ENCODE peak calls at places on chromosomes 5 and 9, in five cellular contexts. V is trophoblast cell, C is H1, O is H9, S is neuronal stem cell. K is an unnamed sample.

GRCh38 chr5:116371935-116372334 is 202.7 kb downstream of the SEMA6A start:
- DNase-seq in S (no peak), V (no peak), C (no peak), O (no peak), K (no peak)

GRCh38 chr5:65809817-65810531 is 88.0 kb downstream of the NLN start:
- DNase-seq in V (peak; percentile 95), S (no peak), O (no peak), C (no peak), K (peak; percentile 62)

GRCh38 chr9:92636627-92637026 is 33.3 kb downstream of the IPPK start:
- DNase-seq in O (peak; percentile 17), C (no peak), V (no peak), S (no peak), K (no peak)

GRCh38 chr5:1009359-1010180 is 968 bp downstream of the NKD2 start:
- DNase-seq in S (no peak), V (no peak), C (peak; percentile 51), O (no peak), K (no peak)

GRCh38 chr5:125409101-125409495 is 662.7 kb upstream of the ZNF608 start:
- DNase-seq in C (no peak), S (peak; percentile 40), V (no peak), O (no peak), K (peak; percentile 18)

GRCh38 chr5:39835371-39835770 is 410.6 kb upstream of the DAB2 start:
- DNase-seq in C (no peak), V (no peak), S (no peak), O (no peak), K (no peak)

GRCh38 chr9:137912671-137913070 is 35.1 kb downstream of the CACNA1B start:
- DNase-seq in C (no peak), V (no peak), O (no peak), S (no peak), K (no peak)

GRCh38 chr9:106156462-106156861 is 462.1 kb downstream of the TMEM38B start:
- DNase-seq in V (no peak), S (no peak), C (no peak), O (no peak), K (no peak)

GRCh38 chr9:92135576-92135975 is 20.4 kb upstream of the SPTLC1 start:
- DNase-seq in O (no peak), V (no peak), S (no peak), C (no peak), K (no peak)

GRCh38 chr5:29568028-29568427 is 1625.5 kb upstream of the CDH6 start:
- DNase-seq in V (no peak), O (no peak), S (no peak), C (no peak), K (no peak)
- H2AK5ac ChIP-seq in V (no peak overlapping the region), O (no peak overlapping the region), S (no peak overlapping the region), C (no peak overlapping the region), K (no peak overlapping the region)

GRCh38 chr9:126722252-126722921 is 82.5 kb upstream of the ZBTB43 start:
- DNase-seq in S (peak; percentile 67), O (peak; percentile 88), C (peak; percentile 93), V (peak; percentile 77), K (no peak)
- H3K14ac ChIP-seq in S (no peak overlapping the region), O (no peak overlapping the region), C (no peak overlapping the region), V (no peak overlapping the region), K (no peak overlapping the region)

GRCh38 chr5:128682669-128683068 is 144.6 kb upstream of the FBN2 start:
- DNase-seq in S (no peak), V (no peak), O (no peak), C (no peak), K (no peak)
- H2AK5ac ChIP-seq in S (no peak overlapping the region), V (no peak overlapping the region), O (no peak overlapping the region), C (no peak overlapping the region), K (no peak overlapping the region)

GRCh38 chr5:149823350-149823749 is 93.2 kb downstream of the PPARGC1B start:
- DNase-seq in V (no peak), C (no peak), S (no peak), O (no peak), K (no peak)
- H3K14ac ChIP-seq in V (no peak overlapping the region), C (no peak overlapping the region), S (no peak overlapping the region), O (no peak overlapping the region), K (no peak overlapping the region)

GRCh38 chr5:143080407-143080806 is 310.2 kb downstream of the ARHGAP26 start:
- DNase-seq in V (no peak), O (no peak), S (no peak), C (no peak), K (no peak)

GRCh38 chr5:143078971-143079370 is 308.8 kb downstream of the ARHGAP26 start:
- DNase-seq in C (no peak), S (no peak), O (no peak), V (no peak), K (no peak)

GRCh38 chr5:143078321-143078720 is 308.1 kb downstream of the ARHGAP26 start:
- DNase-seq in O (no peak), C (no peak), S (no peak), V (no peak), K (no peak)

GRCh38 chr5:143083006-143083405 is 312.8 kb downstream of the ARHGAP26 start:
- DNase-seq in C (no peak), S (no peak), V (no peak), O (no peak), K (no peak)

DNA sequence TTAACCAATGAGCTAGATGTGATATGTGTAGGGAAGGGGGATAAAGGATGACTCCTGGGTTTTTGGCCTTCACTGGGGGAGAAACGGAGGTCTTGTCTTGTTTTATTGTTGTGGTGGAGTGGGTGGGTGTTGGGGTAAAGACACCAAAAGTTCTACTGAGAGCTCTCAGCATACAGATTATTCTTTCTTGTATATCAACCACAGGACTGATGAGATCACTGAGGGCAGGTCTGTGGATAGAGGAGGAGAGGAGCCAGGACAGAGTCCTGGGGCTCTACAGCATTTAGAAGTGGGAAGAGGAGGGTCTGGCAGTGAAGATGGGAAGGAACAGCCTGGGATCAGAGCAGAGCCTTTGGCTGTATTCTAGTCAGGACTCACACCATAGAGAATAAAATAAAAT is 310.8 kb downstream of the ARHGAP26 start:
- DNase-seq in V (no peak), C (no peak), S (no peak), O (no peak), K (no peak)
- H2AK5ac ChIP-seq in V (no peak overlapping the region), C (no peak overlapping the region), S (no peak overlapping the region), O (no peak overlapping the region), K (no peak overlapping the region)

K was measured in IMR-90.